ENCODE peak calls at places on chromosomes 16 and 17, in ten cellular contexts. E is AG04450, F is cardiac muscle cell, I is epithelial cell of esophagus, S is heart left ventricle, V is neural progenitor cell, Y is astrocyte of the spinal cord, L is activated B cell treated with CpG ODN at 0.5 μM for 24 hours, W is glutamatergic neuron, X is uterus. Z is an unnamed sample.

GRCh38 chr17:41792835-41793748 is 6.6 kb upstream of the JUP start:
- DNase-seq in E (no peak), F (peak), I (peak), S (peak), V (peak), Y (no peak), L (no peak), W (no peak), X (peak), Z (no peak)

GRCh38 chr17:7384489-7385081 is 3.7 kb downstream of the TNK1 start:
- DNase-seq in E (no peak), F (no peak), I (no peak), S (no peak), V (no peak), Y (no peak), L (no peak), W (no peak), X (no peak), Z (no peak)

GRCh38 chr16:66382171-66382965 is 15.9 kb downstream of the CDH5 start:
- DNase-seq in E (peak), F (no peak), I (peak), S (peak), V (no peak), Y (peak), L (no peak), W (no peak), X (peak), Z (no peak)

GRCh38 chr17:58264407-58265103 is 16.2 kb downstream of the MPO start:
- DNase-seq in E (no peak), F (no peak), I (no peak), S (no peak), V (no peak), Y (no peak), L (no peak), W (no peak), X (no peak), Z (no peak)

GRCh38 chr17:78993241-78993956 is 13.7 kb upstream of the LGALS3BP start:
- DNase-seq in E (no peak), F (peak), I (peak), S (no peak), V (peak), Y (peak), L (peak), W (peak), X (peak), Z (peak)

GRCh38 chr16:3364774-3365427 is 9.2 kb downstream of the OR2C1 start:
- DNase-seq in E (peak), F (no peak), I (peak), S (peak), V (no peak), Y (peak), L (peak), W (no peak), X (peak), Z (no peak)

GRCh38 chr17:2122641-2123302 is 67.9 kb downstream of the HIC1 start:
- DNase-seq in E (peak), F (no peak), I (peak), S (peak), V (peak), Y (peak), L (no peak), W (no peak), X (peak), Z (no peak)

GRCh38 chr16:59540621-59541020 is 806.5 kb upstream of the GOT2 start:
- DNase-seq in E (no peak), F (no peak), I (no peak), S (no peak), V (no peak), Y (no peak), L (no peak), W (no peak), X (no peak), Z (no peak)

GRCh38 chr16:66551362-66551761 is 1.0 kb upstream of the CKLF start:
- DNase-seq in E (no peak), F (peak), I (peak), S (no peak), V (peak), Y (no peak), L (peak), W (peak), X (no peak), Z (peak)

GRCh38 chr16:69501956-69502457 is 63.8 kb upstream of the NFAT5 start:
- DNase-seq in E (no peak), F (peak), I (peak), S (no peak), V (no peak), Y (no peak), L (no peak), W (no peak), X (no peak), Z (no peak)

GRCh38 chr16:75065149-75065807 is 51.3 kb downstream of the LDHD start:
- DNase-seq in E (no peak), F (no peak), I (peak), S (no peak), V (no peak), Y (no peak), L (no peak), W (no peak), X (no peak), Z (no peak)

GRCh38 chr16:76579277-76579676 is 302.1 kb downstream of the CNTNAP4 start:
- DNase-seq in E (no peak), F (no peak), I (no peak), S (no peak), V (peak), Y (no peak), L (no peak), W (no peak), X (no peak), Z (no peak)

GRCh38 chr16:22661161-22661647 is 150.5 kb downstream of the NPIPB5 start:
- DNase-seq in E (no peak), F (no peak), I (no peak), S (no peak), V (no peak), Y (no peak), L (no peak), W (no peak), X (no peak), Z (no peak)

GRCh38 chr17:74240637-74241036 is 27.3 kb downstream of the TTYH2 start:
- DNase-seq in E (no peak), F (no peak), I (no peak), S (peak), V (no peak), Y (peak), L (no peak), W (no peak), X (no peak), Z (no peak)

GRCh38 chr17:67477687-67478086 is 100.6 kb downstream of the PITPNC1 start:
- DNase-seq in E (no peak), F (no peak), I (peak), S (no peak), V (no peak), Y (peak), L (no peak), W (no peak), X (no peak), Z (no peak)

GRCh38 chr17:27559506-27559931 is 71.5 kb upstream of the LGALS9 start:
- DNase-seq in E (peak), F (no peak), I (no peak), S (peak), V (no peak), Y (peak), L (no peak), W (no peak), X (peak), Z (no peak)

GRCh38 chr16:3007957-3008748 is 4.6 kb upstream of the CLDN9 start:
- DNase-seq in E (no peak), F (peak), I (no peak), S (no peak), V (peak), Y (no peak), L (no peak), W (no peak), X (no peak), Z (no peak)

GRCh38 chr16:23879735-23880373 is 44.1 kb downstream of the PRKCB start:
- DNase-seq in E (no peak), F (no peak), I (no peak), S (no peak), V (no peak), Y (no peak), L (no peak), W (no peak), X (no peak), Z (no peak)

GRCh38 chr17:17670701-17671319 is 10.4 kb upstream of the RAI1 start:
- DNase-seq in E (no peak), F (no peak), I (no peak), S (no peak), V (no peak), Y (no peak), L (no peak), W (no peak), X (no peak), Z (no peak)

GRCh38 chr16:50460538-50461399 is 87.4 kb upstream of the NKD1 start:
- DNase-seq in E (no peak), F (no peak), I (no peak), S (no peak), V (no peak), Y (no peak), L (no peak), W (no peak), X (no peak), Z (no peak)

GRCh38 chr17:14321476-14321949 is 20.6 kb downstream of the HS3ST3B1 start:
- DNase-seq in E (no peak), F (no peak), I (no peak), S (no peak), V (no peak), Y (peak), L (no peak), W (no peak), X (no peak), Z (no peak)

GRCh38 chr17:47952181-47953021 is 5.3 kb downstream of the PRR15L start:
- DNase-seq in E (no peak), F (no peak), I (no peak), S (no peak), V (no peak), Y (no peak), L (no peak), W (no peak), X (no peak), Z (no peak)

GRCh38 chr17:57135026-57135747 is 50.1 kb downstream of the AKAP1 start:
- DNase-seq in E (no peak), F (no peak), I (no peak), S (no peak), V (no peak), Y (no peak), L (no peak), W (no peak), X (no peak), Z (no peak)

GRCh38 chr17:20008242-20009051 is 712 bp upstream of the SPECC1 start:
- DNase-seq in E (no peak), F (peak), I (peak), S (peak), V (peak), Y (no peak), L (peak), W (peak), X (peak), Z (no peak)

GRCh38 chr16:2095315-2095853 is 40.3 kb downstream of the PKD1 start:
- DNase-seq in E (no peak), F (no peak), I (peak), S (no peak), V (no peak), Y (no peak), L (no peak), W (no peak), X (no peak), Z (no peak)

GRCh38 chr16:75256871-75257343 is 5.5 kb upstream of the BCAR1 start:
- DNase-seq in E (no peak), F (no peak), I (no peak), S (peak), V (peak), Y (peak), L (no peak), W (peak), X (peak), Z (no peak)

GRCh38 chr16:28883221-28883996 is 5.1 kb downstream of the ATP2A1 start:
- DNase-seq in E (no peak), F (no peak), I (no peak), S (no peak), V (no peak), Y (no peak), L (no peak), W (no peak), X (no peak), Z (no peak)

GRCh38 chr16:84738255-84739038 is 38.6 kb downstream of the USP10 start:
- DNase-seq in E (peak), F (peak), I (peak), S (peak), V (peak), Y (peak), L (peak), W (peak), X (peak), Z (peak)

DNA sequence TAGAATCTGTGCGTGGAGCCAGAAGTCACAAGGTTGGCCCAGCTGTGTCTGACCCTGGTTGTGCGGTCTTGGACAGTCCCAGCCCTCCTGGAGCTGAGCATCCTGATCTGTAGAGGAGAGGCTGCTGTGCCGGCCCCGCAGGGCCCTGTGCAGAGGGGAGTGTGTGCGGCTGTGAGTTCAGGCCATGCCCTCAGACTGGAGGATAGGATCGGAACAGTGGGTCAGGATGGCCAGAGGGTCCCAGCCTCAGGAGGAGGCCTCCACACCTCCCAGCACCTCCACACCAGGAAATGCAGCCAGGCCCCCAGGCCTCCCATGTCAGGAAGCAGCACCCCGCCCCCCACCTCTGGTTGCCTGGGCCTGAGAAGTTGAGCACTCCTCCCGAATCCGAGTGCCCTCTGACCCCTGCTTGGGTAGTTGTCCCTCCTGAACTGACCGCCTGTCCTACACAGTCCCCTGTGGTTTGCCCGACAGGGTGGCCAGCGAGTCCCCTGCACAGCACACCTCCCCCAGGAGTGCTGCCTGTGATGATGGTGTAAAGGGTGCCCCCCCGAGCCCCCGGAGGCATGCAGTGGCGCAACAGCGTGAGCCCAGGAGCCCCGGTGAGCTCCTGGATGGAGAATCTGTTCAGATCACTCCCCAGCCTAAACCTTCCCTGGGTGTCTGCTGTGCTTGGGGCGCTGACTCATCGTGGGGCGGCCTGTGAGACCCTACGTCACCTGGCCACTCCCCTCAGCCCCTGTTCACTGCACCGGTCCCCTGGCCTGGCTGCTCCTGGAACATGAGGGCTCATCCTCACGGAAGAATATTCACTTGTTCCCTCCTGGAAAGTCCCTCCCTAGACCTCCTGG is 285.2 kb downstream of the SEC14L1 start:
- DNase-seq in E (peak), F (no peak), I (peak), S (no peak), V (peak), Y (peak), L (peak), W (no peak), X (peak), Z (no peak)
- TF ChIP-seq CTCF in E (no peak), F (no peak), I (no peak), S (no peak), V (no peak), Y (no peak), L (no peak), W (no peak), X (no peak), Z (no peak)

DNA sequence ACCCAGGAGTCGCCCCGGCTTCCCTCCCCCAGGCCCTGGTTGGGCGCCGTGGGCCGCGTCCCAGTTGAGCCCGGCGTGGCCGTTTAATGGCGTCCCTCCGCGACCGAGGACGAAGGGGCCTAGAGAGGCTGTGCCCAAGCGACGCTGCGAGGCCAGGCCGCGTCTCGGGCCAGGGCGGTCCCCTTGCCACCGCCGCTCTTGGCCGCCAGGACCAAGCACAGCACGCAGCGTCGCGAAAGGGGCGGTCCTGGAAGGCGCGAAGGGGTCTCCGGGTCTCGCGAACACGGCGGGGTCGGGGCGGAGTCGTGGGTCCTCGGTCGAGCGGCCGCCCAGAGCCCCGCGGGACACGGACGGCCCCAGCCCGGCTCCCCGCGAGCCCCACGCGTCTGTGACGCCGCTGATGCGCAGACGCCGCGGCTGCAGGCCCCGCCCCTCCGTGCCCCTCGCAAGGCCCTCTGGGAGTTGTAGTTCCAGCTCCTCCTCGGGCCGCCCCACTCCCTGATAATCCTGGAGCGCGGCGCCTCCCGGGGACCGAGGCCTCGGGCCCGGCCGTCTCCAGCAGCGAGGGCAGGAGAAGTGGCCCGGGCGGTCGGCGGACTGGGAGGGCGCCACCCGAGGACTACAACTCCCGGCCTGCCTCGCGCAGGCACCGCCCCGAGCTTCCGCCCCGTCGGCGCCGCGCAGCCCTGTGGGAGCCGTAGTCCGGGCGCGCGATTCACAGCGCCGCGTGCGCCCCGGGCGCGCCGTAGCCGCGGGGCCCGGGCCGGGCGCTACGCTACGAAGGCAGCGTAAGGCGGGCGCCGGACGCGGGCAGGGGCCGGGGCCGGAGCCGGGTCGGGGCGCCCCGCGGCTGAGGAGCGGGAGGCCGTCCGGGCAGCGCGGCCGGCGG is at the start of gene CAPN15:
- DNase-seq in E (peak), F (peak), I (peak), S (peak), V (peak), Y (peak), L (peak), W (peak), X (peak), Z (peak)
- TF ChIP-seq CTCF in E (peak), F (no peak), I (no peak), S (peak), V (peak), Y (no peak), L (no peak), W (peak), X (no peak), Z (peak)

DNA sequence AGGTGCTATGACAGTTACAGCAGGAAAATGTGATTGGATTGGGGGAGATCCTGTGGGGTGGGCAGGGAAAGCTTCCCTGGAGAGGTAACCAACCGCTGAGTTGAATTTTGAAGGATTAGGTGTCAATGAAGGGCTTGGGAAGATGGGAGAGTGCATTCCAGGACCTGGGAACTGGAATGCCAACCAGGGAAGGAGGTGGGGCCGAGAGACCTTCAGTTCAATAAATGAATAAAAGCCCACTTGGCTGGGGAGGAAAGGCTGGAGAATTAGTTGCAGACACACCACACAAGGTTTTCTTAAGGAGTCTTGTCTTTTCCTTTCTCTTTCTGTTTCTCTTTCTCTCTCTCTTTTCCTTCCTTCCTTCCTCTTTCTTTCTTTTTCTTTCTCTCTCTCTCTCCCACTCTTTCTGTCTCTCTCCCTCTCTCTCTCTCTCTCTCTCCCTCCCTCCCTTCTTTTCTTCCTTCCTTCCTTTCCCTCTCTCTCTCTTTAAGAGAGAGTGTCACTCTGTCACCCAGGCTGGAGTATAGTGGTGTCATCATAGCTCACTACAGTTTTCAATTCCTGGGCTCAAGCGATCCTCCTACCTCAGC is 3.3 kb downstream of the USP43 start:
- DNase-seq in E (no peak), F (no peak), I (no peak), S (no peak), V (peak), Y (no peak), L (no peak), W (no peak), X (no peak), Z (no peak)
- TF ChIP-seq CTCF in E (no peak), F (no peak), I (no peak), S (no peak), V (no peak), Y (no peak), L (no peak), W (no peak), X (no peak), Z (no peak)

DNA sequence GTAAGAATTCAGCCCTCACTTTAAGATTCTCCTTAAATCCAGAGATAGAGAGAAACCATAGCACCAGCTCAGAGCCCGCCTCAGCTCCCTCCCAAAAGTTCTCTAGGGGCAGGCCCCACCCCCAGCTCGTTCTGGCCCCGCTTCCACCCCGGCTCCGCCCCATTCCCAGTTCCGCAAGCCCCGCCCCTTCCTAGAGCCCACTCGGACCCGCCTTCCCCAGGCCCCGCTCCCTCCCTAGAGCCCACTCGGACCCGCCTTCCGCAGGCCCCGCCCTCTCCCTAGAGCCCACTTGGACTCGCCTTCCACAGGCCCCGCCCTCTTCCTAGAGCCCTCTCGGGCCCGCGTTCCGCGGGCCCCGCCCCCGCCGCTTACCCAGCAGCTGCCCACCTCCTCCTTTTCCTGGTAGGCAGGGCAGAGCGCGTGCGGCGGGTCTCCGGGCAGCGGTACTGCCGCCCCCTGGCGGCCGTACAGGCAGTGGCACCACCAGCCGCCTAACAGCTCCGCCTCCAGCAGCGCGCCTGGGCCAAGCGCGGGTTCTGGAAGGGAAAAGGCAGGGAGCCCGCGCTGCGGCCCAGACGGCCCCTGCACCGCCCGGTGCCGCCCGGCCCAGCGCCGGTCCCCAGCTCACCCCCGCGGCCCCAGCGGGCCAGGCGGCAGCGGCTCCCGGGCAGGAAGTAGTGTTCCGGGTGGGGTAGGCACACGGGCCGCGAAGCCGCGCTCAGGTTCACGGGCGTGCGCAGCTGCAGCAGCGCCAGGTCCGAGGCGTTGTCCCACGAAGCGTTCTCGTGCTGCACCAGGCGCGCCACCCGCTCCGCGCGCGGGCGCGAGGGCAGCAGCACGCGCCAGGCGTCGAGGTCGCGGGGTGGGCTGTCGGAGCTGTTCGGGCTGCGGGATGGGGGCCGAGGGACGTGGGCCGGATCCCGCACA is 6.8 kb upstream of the PRSS8 start:
- DNase-seq in E (peak), F (peak), I (peak), S (peak), V (peak), Y (peak), L (peak), W (peak), X (peak), Z (peak)
- TF ChIP-seq CTCF in E (peak), F (peak), I (peak), S (peak), V (peak), Y (peak), L (no peak), W (peak), X (peak), Z (peak)

Z was measured in neural crest cell.